ENCODE peak calls at places on chromosomes 5 and 9, in four cellular contexts. C, G, E and F are unnamed samples.

GRCh38 chr9:110977259-110977709 is 61.0 kb downstream of the LPAR1 start:
- DNase-seq in G (peak), E (no peak), C (no peak), F (no peak)

GRCh38 chr9:88497224-88497623 is 37.8 kb upstream of the NXNL2 start:
- DNase-seq in C (no peak), G (no peak), E (no peak), F (no peak)

GRCh38 chr5:154352960-154353548 is 92.7 kb upstream of the SAP30L start:
- DNase-seq in E (no peak), C (no peak), G (no peak), F (no peak)

GRCh38 chr5:77358566-77359205 is 133.4 kb downstream of the WDR41 start:
- DNase-seq in C (no peak), E (no peak), G (no peak), F (no peak)

GRCh38 chr5:83924891-83925290 is 204.2 kb upstream of the HAPLN1 start:
- DNase-seq in G (no peak), C (no peak), E (no peak), F (no peak)

GRCh38 chr5:68891718-68892117 is 202.1 kb upstream of the SLC30A5 start:
- DNase-seq in G (no peak), C (peak), E (no peak), F (no peak)

GRCh38 chr9:134286513-134287245 is 39.6 kb upstream of the RXRA start:
- DNase-seq in G (no peak), C (no peak), E (no peak), F (no peak)

GRCh38 chr9:95769473-95769872 is 106.0 kb upstream of the ERCC6L2 start:
- DNase-seq in C (no peak), E (no peak), G (no peak), F (no peak)

GRCh38 chr5:15620501-15620900 is 120.5 kb downstream of the FBXL7 start:
- DNase-seq in G (peak), C (no peak), E (no peak), F (no peak)

GRCh38 chr9:137065336-137065967 is 4.9 kb downstream of the SAPCD2 start:
- DNase-seq in C (no peak), E (no peak), G (no peak), F (no peak)

GRCh38 chr9:35962126-35962906 is 4.4 kb upstream of the OR2S2 start:
- DNase-seq in G (no peak), E (no peak), C (no peak), F (no peak)